ENCODE peak calls at places on chromosome 1, in nine cellular contexts. R is RWPE1, H is omental fat pad, C is colonic mucosa, M is neural progenitor cell, J is GM12865, D is K562, S is OCI-LY7, F is lung. U is an unnamed sample.

GRCh38 chr1:116961599-116961998 is 40.0 kb upstream of the CD101 start:
- DNase-seq in R (no peak), H (no peak), C (no peak), M (no peak), J (no peak), D (no peak), S (no peak), F (no peak), U (no peak)

GRCh38 chr1:151920147-151920546 is 10.8 kb upstream of the THEM4 start:
- DNase-seq in R (no peak), H (no peak), C (no peak), M (no peak), J (peak), D (no peak), S (peak), F (no peak), U (no peak)

GRCh38 chr1:28365864-28366263 is 3.7 kb upstream of the PHACTR4 start:
- DNase-seq in R (no peak), H (no peak), C (peak), M (no peak), J (no peak), D (no peak), S (no peak), F (no peak), U (no peak)

GRCh38 chr1:201597551-201598230 is 58.8 kb downstream of the NAV1 start:
- DNase-seq in R (peak), H (no peak), C (peak), M (no peak), J (no peak), D (no peak), S (no peak), F (peak), U (no peak)

GRCh38 chr1:15858672-15859372 is 11.3 kb downstream of the SPEN start:
- DNase-seq in R (no peak), H (no peak), C (no peak), M (no peak), J (no peak), D (no peak), S (no peak), F (no peak), U (no peak)

GRCh38 chr1:234139966-234140365 is 233.3 kb upstream of the COA6 start:
- DNase-seq in R (peak), H (no peak), C (no peak), M (no peak), J (no peak), D (no peak), S (no peak), F (no peak), U (no peak)

GRCh38 chr1:61742620-61743431 is 546 bp downstream of the PATJ start:
- DNase-seq in R (peak), H (no peak), C (peak), M (peak), J (no peak), D (no peak), S (no peak), F (peak), U (no peak)

GRCh38 chr1:83742446-83742845 is 256.5 kb downstream of the TTLL7 start:
- DNase-seq in R (no peak), H (no peak), C (no peak), M (no peak), J (no peak), D (no peak), S (no peak), F (no peak), U (no peak)

GRCh38 chr1:63917571-63918394 is 144.0 kb downstream of the ROR1 start:
- DNase-seq in R (no peak), H (no peak), C (no peak), M (peak), J (peak), D (peak), S (peak), F (no peak), U (peak)

GRCh38 chr1:25720624-25721023 is 79.4 kb upstream of the SELENON start:
- DNase-seq in R (no peak), H (no peak), C (no peak), M (no peak), J (no peak), D (no peak), S (no peak), F (no peak), U (no peak)

GRCh38 chr1:167442142-167442848 is 76.0 kb downstream of the CD247 start:
- DNase-seq in R (peak), H (peak), C (peak), M (peak), J (peak), D (peak), S (peak), F (peak), U (peak)

GRCh38 chr1:3012511-3013291 is 8.6 kb upstream of the ACTRT2 start:
- DNase-seq in R (peak), H (peak), C (peak), M (peak), J (no peak), D (peak), S (peak), F (peak), U (peak)

GRCh38 chr1:68049941-68050878 is at the start of gene DIRAS3:
- DNase-seq in R (peak), H (peak), C (peak), M (peak), J (no peak), D (peak), S (no peak), F (no peak), U (peak)

GRCh38 chr1:116242741-116243140 is 130.3 kb upstream of the ATP1A1 start:
- DNase-seq in R (no peak), H (no peak), C (peak), M (no peak), J (no peak), D (no peak), S (no peak), F (peak), U (no peak)

GRCh38 chr1:229572286-229572685 is 13.8 kb upstream of the ABCB10 start:
- DNase-seq in R (no peak), H (no peak), C (no peak), M (no peak), J (no peak), D (no peak), S (no peak), F (no peak), U (no peak)

GRCh38 chr1:43879414-43879813 is 54.2 kb upstream of the ARTN start:
- DNase-seq in R (peak), H (no peak), C (no peak), M (no peak), J (no peak), D (no peak), S (no peak), F (no peak), U (no peak)

GRCh38 chr1:118338991-118339390 is 154.0 kb upstream of the SPAG17 start:
- DNase-seq in R (no peak), H (no peak), C (no peak), M (no peak), J (no peak), D (no peak), S (no peak), F (no peak), U (no peak)

GRCh38 chr1:9251501-9251900 is 16.9 kb downstream of the H6PD start:
- DNase-seq in R (no peak), H (no peak), C (no peak), M (no peak), J (no peak), D (no peak), S (no peak), F (no peak), U (no peak)

GRCh38 chr1:41629571-41629970 is 145.1 kb upstream of the EDN2 start:
- DNase-seq in R (no peak), H (no peak), C (no peak), M (no peak), J (no peak), D (no peak), S (no peak), F (no peak), U (no peak)

GRCh38 chr1:18923721-18924610 is 21.6 kb upstream of the ALDH4A1 start:
- DNase-seq in R (no peak), H (no peak), C (no peak), M (no peak), J (no peak), D (no peak), S (no peak), F (no peak), U (peak)

GRCh38 chr1:228073870-228074545 is 8.5 kb upstream of the ARF1 start:
- DNase-seq in R (no peak), H (no peak), C (no peak), M (peak), J (no peak), D (peak), S (peak), F (no peak), U (peak)

GRCh38 chr1:244322791-244323521 is 128.8 kb downstream of the ADSS2 start:
- DNase-seq in R (peak), H (no peak), C (peak), M (no peak), J (peak), D (peak), S (no peak), F (peak), U (peak)

GRCh38 chr1:203777596-203777995 is 12.6 kb downstream of the LAX1 start:
- DNase-seq in R (no peak), H (no peak), C (no peak), M (no peak), J (no peak), D (no peak), S (no peak), F (no peak), U (no peak)

GRCh38 chr1:245234217-245235120 is 79.7 kb downstream of the KIF26B start:
- DNase-seq in R (no peak), H (no peak), C (no peak), M (peak), J (no peak), D (no peak), S (no peak), F (no peak), U (no peak)

GRCh38 chr1:191963781-191964455 is 194.3 kb upstream of the RGS18 start:
- DNase-seq in R (no peak), H (no peak), C (no peak), M (no peak), J (no peak), D (no peak), S (no peak), F (no peak), U (no peak)

GRCh38 chr1:169325117-169325516 is 42.5 kb downstream of the NME7 start:
- DNase-seq in R (no peak), H (no peak), C (no peak), M (peak), J (no peak), D (no peak), S (no peak), F (no peak), U (no peak)

GRCh38 chr1:151972533-151973270 is 21.0 kb downstream of the S100A10 start:
- DNase-seq in R (peak), H (no peak), C (peak), M (peak), J (no peak), D (peak), S (no peak), F (no peak), U (peak)

GRCh38 chr1:22241250-22241649 is 98.4 kb upstream of the WNT4 start:
- DNase-seq in R (no peak), H (no peak), C (no peak), M (no peak), J (no peak), D (no peak), S (no peak), F (no peak), U (no peak)

GRCh38 chr1:32361308-32361673 is 994 bp downstream of the FAM229A start:
- DNase-seq in R (no peak), H (no peak), C (no peak), M (no peak), J (no peak), D (no peak), S (no peak), F (no peak), U (no peak)

GRCh38 chr1:62356257-62356835 is 37.1 kb upstream of the KANK4 start:
- DNase-seq in R (peak), H (no peak), C (no peak), M (no peak), J (peak), D (no peak), S (no peak), F (peak), U (peak)

GRCh38 chr1:234607091-234608025 is 2.6 kb downstream of the IRF2BP2 start:
- DNase-seq in R (no peak), H (no peak), C (no peak), M (peak), J (peak), D (peak), S (no peak), F (no peak), U (peak)

GRCh38 chr1:44208216-44208615 is 5.1 kb upstream of the DMAP1 start:
- DNase-seq in R (no peak), H (no peak), C (no peak), M (no peak), J (no peak), D (no peak), S (no peak), F (no peak), U (no peak)

GRCh38 chr1:31954607-31955283 is 16.6 kb upstream of the PTP4A2 start:
- DNase-seq in R (peak), H (peak), C (peak), M (peak), J (no peak), D (peak), S (no peak), F (peak), U (no peak)

GRCh38 chr1:14421977-14422609 is 176.4 kb upstream of the KAZN start:
- DNase-seq in R (no peak), H (no peak), C (no peak), M (no peak), J (no peak), D (peak), S (no peak), F (no peak), U (no peak)

GRCh38 chr1:210816136-210816535 is 317.8 kb downstream of the KCNH1 start:
- DNase-seq in R (no peak), H (no peak), C (no peak), M (no peak), J (no peak), D (no peak), S (no peak), F (no peak), U (no peak)

GRCh38 chr1:30658014-30658336 is 65.4 kb downstream of the MATN1 start:
- DNase-seq in R (no peak), H (no peak), C (no peak), M (no peak), J (no peak), D (no peak), S (no peak), F (no peak), U (no peak)

GRCh38 chr1:30661311-30661710 is 62.1 kb downstream of the MATN1 start:
- DNase-seq in R (no peak), H (no peak), C (no peak), M (no peak), J (no peak), D (no peak), S (no peak), F (no peak), U (no peak)

GRCh38 chr1:30659702-30660101 is 63.7 kb downstream of the MATN1 start:
- DNase-seq in R (no peak), H (no peak), C (no peak), M (no peak), J (no peak), D (no peak), S (no peak), F (no peak), U (no peak)

GRCh38 chr1:30662291-30662840 is 61.0 kb downstream of the MATN1 start:
- DNase-seq in R (no peak), H (no peak), C (no peak), M (no peak), J (no peak), D (no peak), S (no peak), F (no peak), U (no peak)

GRCh38 chr1:30660241-30660640 is 63.1 kb downstream of the MATN1 start:
- DNase-seq in R (no peak), H (no peak), C (no peak), M (no peak), J (no peak), D (no peak), S (no peak), F (no peak), U (no peak)
- TF ChIP-seq CTCF in R (no peak), H (no peak), C (no peak), M (no peak), J (no peak), D (no peak), S (no peak), F (no peak), U (no peak)

DNA sequence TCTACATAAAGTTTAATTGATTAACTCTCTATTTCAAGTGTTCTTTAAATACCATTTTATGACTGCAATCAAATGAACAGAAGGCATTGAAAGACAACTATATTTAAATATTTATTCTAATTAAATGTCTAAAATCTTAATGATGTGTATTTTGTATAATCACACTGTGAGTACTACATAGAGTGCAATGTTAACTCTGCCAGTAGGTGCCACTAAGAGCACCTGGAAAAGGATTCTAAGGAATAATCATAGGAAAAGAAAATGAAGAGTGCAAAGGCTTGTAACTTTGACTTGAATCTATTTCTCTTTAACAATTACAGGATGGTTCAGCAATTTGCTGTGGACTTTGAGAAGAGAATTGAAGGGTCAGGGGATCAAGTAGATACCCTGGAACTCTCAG is 200.4 kb downstream of the DNM3 start:
- DNase-seq in R (peak), H (no peak), C (no peak), M (no peak), J (no peak), D (no peak), S (no peak), F (no peak), U (no peak)
- TF ChIP-seq CTCF in R (peak), H (no peak), C (peak), M (peak), J (no peak), D (peak), S (peak), F (no peak), U (no peak)

GRCh38 chr1:162823231-162823630 is 32.7 kb downstream of the HSD17B7 start:
- DNase-seq in R (no peak), H (no peak), C (no peak), M (no peak), J (no peak), D (no peak), S (no peak), F (no peak), U (peak)

GRCh38 chr1:162823771-162824525 is 33.4 kb downstream of the HSD17B7 start:
- DNase-seq in R (no peak), H (no peak), C (no peak), M (no peak), J (no peak), D (no peak), S (no peak), F (no peak), U (no peak)

DNA sequence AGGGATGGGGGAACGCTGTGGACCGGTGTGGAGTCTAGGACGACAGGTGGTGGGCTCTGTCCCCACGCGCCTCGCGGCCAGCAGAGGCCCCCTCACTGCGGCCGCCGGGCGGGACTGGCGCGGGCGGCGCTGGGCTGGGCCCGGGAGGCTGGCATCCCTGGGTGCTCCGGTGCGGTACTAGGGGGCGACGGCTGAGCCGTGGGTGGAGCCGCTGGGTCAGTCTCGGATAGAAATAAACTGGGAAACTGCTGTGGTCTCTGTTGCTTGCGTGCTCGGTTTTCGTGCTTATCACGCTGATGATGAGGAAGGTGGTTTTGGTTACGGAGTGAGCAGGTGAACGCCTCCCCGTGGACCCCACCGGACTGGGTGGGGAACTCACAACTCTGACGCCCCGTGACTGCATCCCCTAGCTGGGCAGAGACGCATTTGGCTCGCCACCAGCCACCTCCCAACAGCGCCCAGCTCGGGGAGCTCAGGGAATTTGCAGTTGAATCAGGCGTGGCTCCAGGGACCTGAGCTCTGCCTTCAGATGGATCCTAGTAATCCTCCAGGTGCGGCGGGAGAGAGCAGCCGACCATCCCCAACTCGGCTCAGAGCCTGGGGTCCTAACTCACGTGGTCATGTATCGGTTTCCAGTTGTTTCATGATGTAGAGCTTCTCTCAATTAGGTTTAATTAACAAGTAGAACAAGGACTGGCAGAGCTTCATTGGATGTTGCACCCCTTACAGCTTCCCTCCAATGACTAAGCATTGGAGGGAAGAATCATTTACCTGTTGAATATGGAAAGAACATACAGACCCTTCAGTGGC is 32.1 kb downstream of the HSD17B7 start:
- DNase-seq in R (no peak), H (no peak), C (no peak), M (peak), J (no peak), D (no peak), S (no peak), F (no peak), U (peak)
- TF ChIP-seq CTCF in R (no peak), H (no peak), C (no peak), M (peak), J (no peak), D (no peak), S (no peak), F (no peak), U (no peak)

GRCh38 chr1:89576016-89576415 is 51.4 kb downstream of the LRRC8B start:
- DNase-seq in R (no peak), H (no peak), C (no peak), M (peak), J (no peak), D (no peak), S (no peak), F (no peak), U (no peak)
- TF ChIP-seq CTCF in R (no peak), H (no peak), C (no peak), M (no peak), J (no peak), D (no peak), S (no peak), F (no peak), U (no peak)

DNA sequence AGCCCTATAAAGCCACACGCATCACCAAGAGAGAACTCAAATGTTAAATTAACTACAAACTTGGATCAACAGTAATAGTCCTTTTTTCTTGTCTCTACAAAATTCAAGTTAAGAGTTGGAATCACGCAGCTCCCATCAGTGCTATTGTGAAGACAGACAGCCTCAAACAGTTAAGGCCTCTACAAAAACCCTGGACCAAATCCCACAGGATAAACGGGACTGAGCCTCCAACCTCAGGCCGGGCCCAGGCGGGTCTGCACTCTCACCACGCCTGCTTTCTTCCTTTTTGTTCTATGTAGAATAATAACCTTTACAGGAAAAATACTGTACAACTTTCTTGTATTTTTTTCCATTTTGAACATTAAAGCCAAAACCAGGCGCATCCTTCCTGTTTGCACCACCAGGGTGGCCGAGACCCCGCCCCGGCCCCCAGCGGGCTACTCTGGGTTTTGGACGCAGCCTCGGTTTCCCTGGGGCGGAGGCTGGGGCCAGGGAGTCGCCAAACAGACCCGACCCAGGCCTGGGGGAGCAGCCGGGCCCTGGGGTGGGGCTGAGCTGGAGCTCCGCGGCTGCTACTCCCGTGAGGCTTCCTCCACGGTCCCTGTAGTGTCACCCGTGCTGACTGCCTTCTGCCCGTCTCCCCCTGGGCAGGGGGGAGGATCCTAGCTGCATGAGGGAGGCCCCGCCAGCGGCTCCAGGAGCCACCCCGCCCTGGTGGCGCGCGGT is 158.4 kb downstream of the CASZ1 start:
- DNase-seq in R (no peak), H (no peak), C (no peak), M (no peak), J (no peak), D (no peak), S (no peak), F (no peak), U (no peak)
- TF ChIP-seq CTCF in R (no peak), H (no peak), C (no peak), M (peak), J (no peak), D (no peak), S (no peak), F (no peak), U (no peak)

DNA sequence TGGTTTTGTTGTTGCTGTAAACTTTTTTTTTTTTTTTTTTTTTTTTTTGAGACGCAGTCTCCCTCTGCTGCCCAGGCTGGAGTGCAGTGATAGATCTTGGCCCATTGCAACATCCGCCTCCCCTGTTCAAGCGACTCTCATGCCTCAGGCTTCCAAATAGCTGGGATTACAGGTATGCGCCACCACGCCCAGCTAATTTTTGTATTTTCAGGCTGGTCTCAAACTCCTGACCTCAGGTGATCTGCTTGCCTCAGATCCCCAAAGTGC is 78.9 kb upstream of the SLC45A1 start:
- DNase-seq in R (no peak), H (no peak), C (peak), M (no peak), J (no peak), D (no peak), S (no peak), F (peak), U (no peak)
- TF ChIP-seq CTCF in R (no peak), H (no peak), C (no peak), M (no peak), J (no peak), D (peak), S (no peak), F (no peak), U (no peak)

U was measured in activated CD8-positive, alpha-beta T cell treated with anti-CD3 and anti-CD28 coated beads for 36 hours.